ENCODE peak calls at places on chromosomes 4 and X, in five cellular contexts. A is choroid plexus epithelial cell, D is IMR-90, M is right lobe of liver, N is A549. O is an unnamed sample.

GRCh38 chr4:85200106-85200505 is 233.6 kb upstream of the WDFY3 start:
- DNase-seq in D (no peak), N (no peak), A (no peak), M (no peak), O (no peak)

GRCh38 chrX:1207496-1208025 is 4.9 kb downstream of the CRLF2 start:
- DNase-seq in M (no peak), D (no peak), N (no peak), A (no peak), O (no peak)

GRCh38 chr4:108166441-108167315 is 2.1 kb downstream of the LEF1 start:
- DNase-seq in A (no peak), D (no peak), N (no peak), M (no peak), O (peak)

GRCh38 chr4:101400096-101400495 is 52.8 kb upstream of the PPP3CA start:
- DNase-seq in A (peak), M (no peak), D (peak), N (no peak), O (no peak)

GRCh38 chrX:130097507-130098201 is 12.6 kb downstream of the ELF4 start:
- DNase-seq in A (no peak), M (no peak), N (no peak), D (no peak), O (no peak)

GRCh38 chrX:10756365-10756915 is 136.1 kb upstream of the MID1 start:
- DNase-seq in M (no peak), D (peak), N (peak), A (peak), O (no peak)

GRCh38 chr4:179989975-179990374 is 2253.2 kb upstream of the TENM3 start:
- DNase-seq in N (no peak), D (no peak), M (no peak), A (no peak), O (peak)

GRCh38 chr4:52577285-52577968 is 81.7 kb downstream of the USP46 start:
- DNase-seq in N (no peak), M (no peak), A (peak), D (peak), O (no peak)

GRCh38 chrX:77597090-77597489 is 149.9 kb downstream of the FGF16 start:
- DNase-seq in A (peak), N (peak), D (peak), M (no peak), O (no peak)

GRCh38 chr4:114208747-114209146 is 229.3 kb upstream of the ARSJ start:
- DNase-seq in A (peak), N (peak), M (no peak), D (peak), O (no peak)

GRCh38 chrX:119899125-119899524 is 3.4 kb downstream of the AKAP14 start:
- DNase-seq in N (no peak), A (no peak), M (no peak), D (no peak), O (no peak)

GRCh38 chr4:119039779-119040178 is 95.9 kb upstream of the MYOZ2 start:
- DNase-seq in M (no peak), D (no peak), A (peak), N (peak), O (no peak)

GRCh38 chr4:5165419-5166369 is 114.4 kb downstream of the STK32B start:
- DNase-seq in N (no peak), M (no peak), A (peak), D (peak), O (no peak)

GRCh38 chr4:181566490-181566889 is 676.7 kb upstream of the TENM3 start:
- DNase-seq in D (peak), A (peak), M (no peak), N (no peak), O (no peak)

GRCh38 chr4:168411318-168412150 is 68.8 kb downstream of the DDX60L start:
- DNase-seq in D (peak), N (no peak), M (no peak), A (peak), O (no peak)

GRCh38 chr4:113884655-113885054 is 94.8 kb downstream of the ARSJ start:
- DNase-seq in A (no peak), N (no peak), M (no peak), D (no peak), O (no peak)

GRCh38 chr4:4668355-4669210 is 126.7 kb upstream of the STX18 start:
- DNase-seq in D (no peak), M (no peak), N (no peak), A (no peak), O (no peak)

GRCh38 chr4:5526070-5526831 is 182.1 kb downstream of the EVC2 start:
- DNase-seq in N (no peak), A (no peak), D (no peak), M (peak), O (no peak)

GRCh38 chrX:134484039-134484438 is 24.1 kb downstream of the HPRT1 start:
- DNase-seq in N (peak), D (peak), A (peak), M (no peak), O (no peak)

GRCh38 chr4:132227349-132228165 is 921.5 kb upstream of the PCDH10 start:
- DNase-seq in A (peak), D (peak), M (peak), N (peak), O (no peak)

GRCh38 chrX:49184294-49185061 is 1.7 kb downstream of the PRICKLE3 start:
- DNase-seq in A (peak), M (peak), D (peak), N (peak), O (no peak)

GRCh38 chr4:140252144-140252741 is 98.3 kb upstream of the MAML3 start:
- DNase-seq in A (peak), D (no peak), M (peak), N (peak), O (peak)

GRCh38 chr4:1251773-1252066 is 2.8 kb upstream of the CTBP1 start:
- DNase-seq in D (no peak), A (no peak), M (no peak), N (no peak), O (no peak)

GRCh38 chr4:87035881-87036509 is 101.2 kb downstream of the AFF1 start:
- DNase-seq in M (no peak), D (no peak), A (no peak), N (no peak), O (no peak)

GRCh38 chr4:82782626-82783025 is 16.0 kb downstream of the SCD5 start:
- DNase-seq in A (no peak), N (no peak), M (no peak), D (no peak), O (no peak)

GRCh38 chr4:125836597-125837195 is 521.9 kb downstream of the FAT4 start:
- DNase-seq in N (no peak), A (peak), D (peak), M (no peak), O (no peak)

GRCh38 chrX:102154900-102155805 is 624 bp downstream of the BEX5 start:
- DNase-seq in A (no peak), D (no peak), N (no peak), M (no peak), O (no peak)

GRCh38 chrX:132153166-132153565 is 25.3 kb upstream of the FRMD7 start:
- DNase-seq in D (no peak), M (no peak), N (no peak), A (no peak), O (no peak)

GRCh38 chrX:46547857-46548256 is 2.6 kb upstream of the ZNF674 start:
- DNase-seq in A (peak), D (peak), N (peak), M (no peak), O (no peak)

GRCh38 chrX:128106630-128107029 is 54.4 kb upstream of the ACTRT1 start:
- DNase-seq in D (no peak), A (peak), M (no peak), N (peak), O (no peak)

GRCh38 chrX:151801980-151802379 is 67.4 kb downstream of the CNGA2 start:
- DNase-seq in N (peak), M (no peak), D (no peak), A (no peak), O (no peak)

DNA sequence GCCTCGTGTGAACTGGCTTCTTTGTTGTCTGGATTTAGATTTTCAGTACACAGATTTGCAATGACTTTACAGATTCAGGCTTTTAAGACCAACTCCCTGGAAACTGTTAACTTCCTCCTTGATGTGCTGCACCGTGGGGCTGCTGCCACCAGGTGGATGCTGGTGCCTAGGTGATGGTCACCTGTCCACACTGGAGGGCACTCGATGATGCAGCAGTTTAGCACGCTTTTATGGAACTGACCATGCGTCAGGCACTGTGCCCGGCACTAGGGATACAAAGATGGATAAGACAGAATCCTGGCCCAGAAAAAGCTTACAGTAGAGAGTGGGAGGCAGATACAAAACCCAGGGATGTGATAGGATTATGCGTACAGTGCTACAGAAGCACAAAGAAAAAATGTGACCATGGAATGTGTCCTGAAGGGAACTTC is 180.7 kb downstream of the CEP135 start:
- DNase-seq in N (peak), A (no peak), D (no peak), M (peak), O (no peak)
- TF ChIP-seq CTCF in N (no peak), A (peak), D (no peak), M (peak), O (peak)

GRCh38 chr4:8676676-8677075 is 84.1 kb downstream of the CPZ start:
- DNase-seq in D (no peak), N (no peak), M (no peak), A (no peak), O (no peak)

GRCh38 chr4:8682296-8682695 is 89.7 kb downstream of the CPZ start:
- DNase-seq in M (no peak), D (no peak), N (no peak), A (no peak), O (no peak)

GRCh38 chr4:8681391-8681790 is 88.8 kb downstream of the CPZ start:
- DNase-seq in A (no peak), M (no peak), N (no peak), D (no peak), O (no peak)

GRCh38 chr4:8675906-8676305 is 83.3 kb downstream of the CPZ start:
- DNase-seq in D (no peak), M (no peak), A (no peak), N (no peak), O (no peak)

DNA sequence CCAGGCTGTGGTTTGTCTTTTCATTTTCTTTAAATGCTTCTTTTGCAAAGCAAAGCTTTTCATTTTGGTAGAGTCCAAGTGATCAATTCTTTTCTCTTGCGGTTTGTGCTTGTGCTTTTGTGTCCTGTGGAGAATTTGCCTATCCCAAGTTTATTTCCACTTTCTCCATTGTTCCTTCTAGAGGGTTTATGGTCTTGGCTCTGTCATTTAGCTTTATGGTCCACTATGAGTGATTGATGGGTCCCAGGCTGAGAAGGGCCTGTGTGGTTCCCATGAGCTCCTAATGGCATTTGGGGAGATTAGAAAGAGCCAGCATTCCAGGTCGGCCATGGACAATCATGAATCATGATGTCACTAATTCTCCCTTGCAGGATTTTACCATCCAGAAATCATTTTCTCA is 86.5 kb downstream of the CPZ start:
- DNase-seq in A (no peak), N (no peak), D (no peak), M (no peak), O (no peak)
- TF ChIP-seq CTCF in A (no peak), N (no peak), D (no peak), M (no peak), O (no peak)

GRCh38 chr4:155007660-155008176 is 200.7 kb upstream of the NPY2R start:
- DNase-seq in D (no peak), A (peak), M (no peak), N (no peak), O (no peak)
- TF ChIP-seq CTCF in D (no peak), A (no peak), M (no peak), N (no peak), O (no peak)

GRCh38 chr4:81758865-81759264 is 287.2 kb upstream of the RASGEF1B start:
- DNase-seq in A (no peak), N (no peak), M (no peak), D (no peak), O (no peak)
- TF ChIP-seq CTCF in A (no peak), N (no peak), M (no peak), D (no peak), O (no peak)

DNA sequence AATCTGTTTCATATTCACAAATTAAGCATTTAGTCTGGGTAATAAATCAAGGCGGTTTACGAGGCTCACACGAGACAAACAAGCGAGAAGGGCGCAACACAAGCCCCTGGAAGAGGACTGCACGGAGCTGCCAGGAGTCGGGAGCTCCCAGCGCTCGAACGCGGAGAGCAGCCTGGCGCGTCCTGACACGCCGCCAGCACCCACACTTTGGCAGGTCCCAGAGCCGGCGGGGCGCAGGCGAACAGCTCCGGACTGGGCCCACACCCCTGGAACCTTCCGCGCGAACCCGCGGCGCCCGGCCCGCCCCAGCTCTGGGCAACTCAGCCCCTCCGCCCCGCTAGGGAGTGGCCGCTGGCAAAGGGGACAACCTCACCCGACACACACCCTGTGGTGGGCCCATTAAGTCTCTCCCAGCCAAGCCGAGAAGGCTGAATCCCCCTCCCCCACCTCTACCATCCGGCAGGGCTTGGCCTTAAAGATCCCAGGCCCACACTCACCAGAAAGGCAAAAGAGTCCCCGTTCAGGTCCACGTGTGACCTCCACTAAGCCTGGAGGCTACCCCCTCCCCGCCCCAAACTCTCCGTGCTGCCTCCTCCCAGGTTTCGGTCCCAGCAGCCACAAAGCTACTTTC is 47.4 kb upstream of the BCOR start:
- DNase-seq in D (no peak), N (no peak), M (no peak), A (no peak), O (no peak)
- TF ChIP-seq CTCF in D (no peak), N (no peak), M (no peak), A (no peak), O (no peak)

GRCh38 chrX:54785901-54786300 is 12.2 kb downstream of the ITIH6 start:
- DNase-seq in M (no peak), A (peak), N (peak), D (no peak), O (peak)

GRCh38 chrX:54788446-54788845 is 9.6 kb downstream of the ITIH6 start:
- DNase-seq in M (no peak), D (no peak), A (no peak), N (no peak), O (no peak)

DNA sequence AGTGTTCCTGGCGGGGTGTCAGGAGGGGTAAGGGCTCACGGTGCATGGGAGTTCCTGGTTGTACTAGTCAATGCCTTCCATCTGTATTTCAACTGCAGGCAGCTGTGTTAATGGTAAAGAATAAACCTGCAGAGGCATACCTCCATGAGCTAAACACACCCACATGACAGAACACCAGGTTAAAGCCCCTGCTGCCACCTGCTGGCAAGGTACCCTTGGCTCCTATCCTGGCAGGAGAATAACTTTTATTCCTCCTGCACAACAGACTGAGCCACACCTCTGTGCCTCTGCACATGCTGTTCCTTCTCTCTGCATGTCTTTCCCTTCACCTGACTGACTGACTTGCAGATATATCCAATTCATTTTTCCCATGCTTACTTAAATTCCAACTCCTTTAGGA is 11.1 kb downstream of the ITIH6 start:
- DNase-seq in N (peak), A (no peak), D (no peak), M (no peak), O (peak)
- TF ChIP-seq CTCF in N (no peak), A (peak), D (no peak), M (peak), O (peak)

GRCh38 chr4:186203391-186203802 is 12.0 kb downstream of the CYP4V2 start:
- DNase-seq in M (no peak), A (no peak), D (peak), N (no peak), O (no peak)

GRCh38 chr4:186204103-186204559 is 12.8 kb downstream of the CYP4V2 start:
- DNase-seq in D (peak), M (peak), N (no peak), A (peak), O (no peak)

GRCh38 chr4:186202490-186203140 is 11.2 kb downstream of the CYP4V2 start:
- DNase-seq in N (no peak), D (no peak), A (no peak), M (no peak), O (no peak)

GRCh38 chr4:186200436-186201409 is 9.4 kb downstream of the CYP4V2 start:
- DNase-seq in M (no peak), N (no peak), A (no peak), D (no peak), O (no peak)

GRCh38 chr4:186201535-186202230 is 10.3 kb downstream of the CYP4V2 start:
- DNase-seq in D (peak), A (peak), N (peak), M (peak), O (peak)
- TF ChIP-seq CTCF in D (peak), A (peak), N (peak), M (peak), O (peak)

GRCh38 chrX:108221481-108221880 is 129.9 kb downstream of the ATG4A start:
- DNase-seq in D (no peak), A (no peak), N (no peak), M (no peak), O (no peak)

GRCh38 chrX:108217877-108218276 is 126.3 kb downstream of the ATG4A start:
- DNase-seq in M (no peak), A (no peak), D (no peak), N (no peak), O (no peak)

GRCh38 chrX:108219949-108220601 is 128.5 kb downstream of the ATG4A start:
- DNase-seq in D (no peak), N (no peak), A (no peak), M (no peak), O (no peak)

GRCh38 chrX:108216862-108217571 is 125.4 kb downstream of the ATG4A start:
- DNase-seq in A (peak), M (no peak), D (no peak), N (no peak), O (no peak)

DNA sequence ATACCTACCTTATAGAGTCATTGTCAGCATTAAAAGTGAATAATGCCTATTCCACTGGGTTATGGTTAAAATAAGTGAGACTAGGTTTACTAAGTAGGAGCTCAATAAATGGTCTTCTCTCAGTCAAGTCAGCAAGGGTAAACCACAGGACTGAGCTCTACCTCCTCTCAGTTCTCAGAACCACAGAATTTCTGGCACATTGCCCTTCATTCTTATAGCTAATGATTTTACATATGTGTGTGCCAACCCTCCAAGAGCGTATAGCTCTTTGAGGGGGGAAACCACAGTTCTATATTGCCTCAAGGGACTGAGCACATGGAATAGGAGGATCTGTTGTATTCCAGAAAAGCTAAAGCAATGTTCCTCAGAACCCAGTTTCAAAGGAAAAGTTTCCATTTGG is 124.8 kb downstream of the ATG4A start:
- DNase-seq in M (no peak), A (peak), D (no peak), N (no peak), O (no peak)
- TF ChIP-seq CTCF in M (no peak), A (no peak), D (no peak), N (no peak), O (no peak)

GRCh38 chrX:100606753-100607152 is 22.0 kb downstream of the TNMD start:
- DNase-seq in D (no peak), N (no peak), A (no peak), M (no peak), O (no peak)

GRCh38 chrX:100615015-100615414 is 21.6 kb downstream of the TSPAN6 start:
- DNase-seq in D (peak), A (peak), M (no peak), N (peak), O (peak)

GRCh38 chrX:100611951-100612350 is 24.7 kb downstream of the TSPAN6 start:
- DNase-seq in D (no peak), N (no peak), A (no peak), M (no peak), O (no peak)

DNA sequence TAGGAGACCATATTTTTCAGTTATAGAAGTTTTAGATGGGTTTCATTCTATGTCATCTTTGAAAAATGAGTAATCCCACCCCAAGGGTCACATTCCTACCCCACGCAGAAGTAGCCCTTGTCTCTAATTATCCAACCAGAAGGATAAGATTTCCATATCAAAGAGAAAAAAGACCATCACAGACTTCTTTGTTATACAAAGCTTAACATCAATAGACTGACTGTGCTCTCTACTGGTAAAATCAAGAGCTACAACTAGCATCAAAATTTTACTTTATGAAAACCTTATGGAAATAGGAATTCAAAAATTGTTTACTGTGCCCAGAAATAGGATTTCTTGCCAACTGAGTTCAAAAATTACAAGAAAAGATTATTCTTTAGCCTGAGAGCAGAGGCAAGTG is 24.9 kb downstream of the TNMD start:
- DNase-seq in D (no peak), A (peak), M (no peak), N (no peak), O (no peak)
- TF ChIP-seq CTCF in D (peak), A (peak), M (no peak), N (peak), O (no peak)